ENCODE peak calls at places on chromosomes 16 and 17, in six cellular contexts. U is neuronal stem cell, Q is mesenchymal stem cell, C is IMR-90, J is trophoblast cell, Y is H1. A is an unnamed sample. For H3K36me3, the result is how much of the 10 kb centered on the place peaks cover.

GRCh38 chr17:51270675-51271074 is 10.3 kb downstream of the UTP18 start:
- DNase-seq in J (no peak), Y (no peak), Q (no peak), C (no peak), U (no peak), A (no peak)

GRCh38 chr17:47829870-47830269 is 1.5 kb downstream of the MRPL10 start:
- DNase-seq in J (no peak), U (no peak), Q (peak), Y (no peak), C (no peak), A (no peak)

GRCh38 chr16:23348579-23349469 is 46.7 kb downstream of the SCNN1B start:
- DNase-seq in Q (no peak), U (no peak), Y (peak), J (no peak), C (no peak), A (peak)

GRCh38 chr17:43994272-43995149 is 9.9 kb upstream of the NAGS start:
- DNase-seq in Y (peak), Q (peak), U (no peak), J (peak), C (peak), A (peak)

GRCh38 chr17:8332688-8333087 is 7.0 kb upstream of the ODF4 start:
- DNase-seq in Y (no peak), Q (no peak), U (no peak), C (no peak), J (peak), A (peak)

GRCh38 chr16:21277927-21278706 is at the start of gene CRYM:
- DNase-seq in Y (peak), U (peak), Q (peak), J (peak), C (no peak), A (peak)

GRCh38 chr16:50266337-50267091 is at the start of gene ADCY7:
- DNase-seq in Q (peak), J (peak), C (peak), U (no peak), Y (no peak), A (peak)

GRCh38 chr17:41322264-41322902 is 6.9 kb upstream of the KRTAP17-1 start:
- DNase-seq in Q (peak), J (peak), U (peak), Y (no peak), C (peak), A (peak)

GRCh38 chr16:11145173-11145820 is 110.7 kb downstream of the SOCS1 start:
- DNase-seq in U (no peak), Q (no peak), Y (no peak), C (peak), J (no peak), A (no peak)

GRCh38 chr17:78682363-78682762 is 99.7 kb downstream of the CYTH1 start:
- DNase-seq in C (no peak), Q (no peak), J (peak), Y (no peak), U (no peak), A (no peak)

GRCh38 chr16:30075503-30076275 is at the start of gene PPP4C:
- DNase-seq in C (peak), U (peak), Y (peak), Q (peak), J (peak), A (peak)

GRCh38 chr16:73113326-73113720 is 65.4 kb upstream of the ZFHX3 start:
- DNase-seq in U (no peak), C (peak), Y (no peak), J (peak), Q (no peak), A (no peak)

GRCh38 chr16:86201746-86202145 is 302.8 kb downstream of the IRF8 start:
- DNase-seq in Q (no peak), J (no peak), Y (no peak), C (no peak), U (no peak), A (no peak)

GRCh38 chr17:35245196-35245486 is 2.3 kb downstream of the SLFN5 start:
- DNase-seq in J (peak), U (no peak), Y (no peak), C (peak), Q (peak), A (peak)

GRCh38 chr16:89430436-89431157 is 59.8 kb downstream of the ANKRD11 start:
- DNase-seq in Y (no peak), C (no peak), J (no peak), Q (no peak), U (no peak), A (no peak)

GRCh38 chr17:2335726-2336214 is 487 bp downstream of the TSR1 start:
- DNase-seq in J (no peak), Q (peak), U (no peak), Y (no peak), C (no peak), A (peak)

GRCh38 chr16:69888005-69888560 is 63.1 kb upstream of the CLEC18A start:
- DNase-seq in C (no peak), Q (no peak), U (no peak), Y (no peak), J (no peak), A (no peak)

GRCh38 chr17:17289091-17289490 is 8.0 kb upstream of the COPS3 start:
- DNase-seq in U (no peak), Y (no peak), C (no peak), J (no peak), Q (no peak), A (no peak)

GRCh38 chr17:16313159-16314090 is 39.8 kb downstream of the CENPV start:
- DNase-seq in U (no peak), J (no peak), Q (no peak), C (peak), Y (no peak), A (no peak)

GRCh38 chr17:74956093-74956492 is 16.5 kb downstream of the HID1 start:
- DNase-seq in J (no peak), C (no peak), U (no peak), Y (no peak), Q (no peak), A (no peak)

GRCh38 chr16:46730126-46730525 is 18.0 kb downstream of the MYLK3 start:
- DNase-seq in J (no peak), Q (no peak), C (no peak), U (no peak), Y (no peak), A (no peak)

GRCh38 chr17:57488856-57489255 is 232.5 kb downstream of the MSI2 start:
- DNase-seq in C (no peak), Y (no peak), J (no peak), U (no peak), Q (no peak), A (no peak)

GRCh38 chr17:57486978-57487377 is 230.7 kb downstream of the MSI2 start:
- DNase-seq in Q (no peak), C (no peak), Y (no peak), U (no peak), J (no peak), A (no peak)

GRCh38 chr17:57486416-57486815 is 230.1 kb downstream of the MSI2 start:
- DNase-seq in C (no peak), U (no peak), J (no peak), Y (no peak), Q (no peak), A (no peak)

GRCh38 chr17:57485916-57486315 is 229.6 kb downstream of the MSI2 start:
- DNase-seq in J (no peak), Q (no peak), U (no peak), C (no peak), Y (no peak), A (no peak)

DNA sequence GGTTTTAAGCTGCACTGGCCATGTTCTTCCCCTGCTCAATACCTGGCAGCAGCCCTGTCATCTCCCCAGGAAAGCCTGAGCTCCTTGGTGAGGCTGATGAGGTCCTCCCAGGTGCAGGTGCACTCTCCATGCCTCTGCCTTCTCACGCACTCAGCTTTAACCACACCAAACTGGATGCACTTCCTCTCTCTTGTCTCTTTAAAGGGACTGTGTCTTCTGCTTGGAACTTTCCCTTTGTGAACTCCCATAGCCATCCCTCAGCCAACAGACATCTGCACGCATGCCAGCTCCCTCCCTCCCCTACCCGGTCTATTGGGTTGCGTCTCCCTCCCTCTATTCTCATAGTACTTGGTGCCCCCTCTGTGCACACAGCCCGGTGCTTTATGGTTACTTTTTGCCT is 231.2 kb downstream of the MSI2 start:
- DNase-seq in U (no peak), Q (no peak), C (no peak), Y (no peak), J (no peak), A (no peak)
- H3K36me3 ChIP-seq in U (under half), Q (under half), C (under half), Y (under half), J (under half), A (under half)

GRCh38 chr17:60601443-60602384 is 1.7 kb downstream of the PPM1D start:
- DNase-seq in Q (peak), C (peak), Y (peak), U (peak), J (peak), A (peak)

GRCh38 chr17:60599220-60599619 is 773 bp upstream of the PPM1D start:
- DNase-seq in Y (no peak), U (no peak), J (peak), Q (no peak), C (no peak), A (no peak)

GRCh38 chr17:60600490-60601431 is 768 bp downstream of the PPM1D start:
- DNase-seq in Y (peak), J (peak), U (peak), Q (peak), C (peak), A (peak)

GRCh38 chr17:60598001-60598736 is 1.8 kb upstream of the PPM1D start:
- DNase-seq in U (no peak), Q (no peak), C (no peak), Y (no peak), J (peak), A (no peak)

GRCh38 chr17:60599620-60600489 is at the start of gene PPM1D:
- DNase-seq in Y (peak), U (peak), J (peak), Q (peak), C (peak), A (peak)
- H3K23ac ChIP-seq in Y (no peak), U (peak), J (no peak), Q (peak), C (peak), A (peak)

GRCh38 chr16:8628981-8629725 is 7.7 kb downstream of the METTL22 start:
- DNase-seq in Y (no peak), U (no peak), J (no peak), C (no peak), Q (no peak), A (no peak)
- H3K36me3 ChIP-seq in Y (half or more), U (half or more), J (half or more), C (half or more), Q (half or more), A (under half)

GRCh38 chr16:9911989-9912388 is 270.2 kb downstream of the GRIN2A start:
- DNase-seq in Y (no peak), Q (no peak), U (no peak), C (no peak), J (no peak), A (no peak)
- H3K23ac ChIP-seq in Y (no peak), Q (no peak), U (no peak), C (no peak), J (no peak), A (no peak)

GRCh38 chr16:68288252-68288650 is 22.5 kb downstream of the SLC7A6OS start:
- DNase-seq in Q (no peak), Y (no peak), J (peak), C (no peak), U (no peak), A (no peak)
- H3K36me3 ChIP-seq in Q (half or more), Y (under half), J (half or more), C (under half), U (half or more), A (under half)

DNA sequence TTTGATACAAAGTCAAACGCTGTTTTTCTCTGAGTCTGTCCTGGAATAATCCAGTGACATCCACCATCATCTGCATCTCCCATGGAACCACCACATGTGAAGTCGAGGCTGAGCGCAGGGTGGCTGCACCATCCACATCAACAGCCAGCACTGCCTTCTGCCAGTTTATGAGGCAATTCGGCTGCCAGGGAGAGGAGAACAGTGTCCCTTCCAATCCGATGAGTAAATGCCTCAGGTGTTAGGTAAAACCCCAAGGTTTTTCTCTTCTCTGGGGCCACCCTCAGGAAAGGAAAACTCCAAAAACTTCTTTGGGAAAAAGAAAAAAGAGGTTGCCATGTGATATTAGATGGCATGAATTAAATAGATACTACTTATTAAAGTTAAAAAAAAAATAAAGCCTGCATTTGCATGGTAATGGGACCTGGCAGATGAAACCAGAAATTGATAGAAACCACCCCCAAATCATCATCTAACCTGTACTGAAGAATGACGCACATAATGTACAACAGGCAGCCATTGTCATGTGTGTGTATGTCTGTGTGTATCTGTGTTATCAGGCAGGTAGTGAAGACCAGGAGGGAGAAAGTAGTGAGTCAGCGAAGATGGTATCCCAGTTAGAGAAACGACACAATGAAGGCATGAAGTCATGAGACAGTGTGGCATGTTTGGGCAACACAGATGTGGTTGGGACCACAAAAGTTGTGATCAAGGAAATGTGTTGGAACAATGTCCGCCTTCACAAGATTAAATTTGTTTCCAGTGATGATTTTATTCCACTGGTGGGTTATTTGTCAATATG is 478.7 kb downstream of the CDH13 start:
- DNase-seq in U (no peak), Y (no peak), J (no peak), Q (no peak), C (no peak), A (no peak)
- H3K23ac ChIP-seq in U (no peak), Y (no peak), J (no peak), Q (no peak), C (no peak), A (no peak)

DNA sequence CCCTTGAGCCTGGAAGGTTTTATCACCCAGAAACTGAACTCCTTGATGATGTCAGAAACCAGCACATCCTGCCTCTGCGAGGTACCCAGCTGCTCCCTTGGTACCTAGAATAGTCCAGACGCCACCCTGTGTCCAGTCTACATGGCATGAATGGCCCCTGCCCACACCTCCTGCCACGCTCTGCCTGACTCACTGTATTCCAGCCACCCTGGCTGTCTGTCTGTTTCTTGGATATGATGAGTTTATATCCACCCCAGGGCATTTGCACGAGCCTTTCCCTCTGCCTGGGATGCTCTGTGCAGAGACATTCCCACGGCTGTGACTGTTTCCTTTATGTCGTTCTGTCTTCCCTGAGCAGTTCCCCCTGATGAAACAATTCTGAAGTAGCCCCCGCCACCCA is 68.7 kb downstream of the CRISPLD2 start:
- DNase-seq in Y (no peak), U (no peak), C (no peak), Q (no peak), J (no peak), A (no peak)
- H3K36me3 ChIP-seq in Y (under half), U (under half), C (half or more), Q (under half), J (half or more), A (under half)

A was measured in mesendoderm.